ENCODE peak calls at places on chromosome 3, in eight cellular contexts. W, P, A, Z, E, S, L and I are unnamed samples.

GRCh38 chr3:61669676-61670299 is 108.4 kb downstream of the PTPRG start:
- DNase-seq in E (peak; percentile 3), S (no peak), Z (no peak), L (no peak), A (no peak), W (no peak), P (peak; percentile 34), I (peak; percentile 48)

GRCh38 chr3:164459526-164460151 is 618.7 kb downstream of the SI start:
- DNase-seq in A (peak; percentile 55), P (no peak), W (no peak), L (no peak), E (no peak), Z (no peak), S (no peak), I (no peak)

GRCh38 chr3:125116311-125117069 is 60.7 kb upstream of the HEG1 start:
- DNase-seq in P (no peak), L (no peak), Z (peak; percentile 77), W (no peak), S (no peak), E (peak; percentile 58), A (peak; percentile 84), I (no peak)

GRCh38 chr3:45462522-45463262 is 74.3 kb downstream of the LARS2 start:
- DNase-seq in Z (peak; percentile 21), P (no peak), S (no peak), L (no peak), E (peak; percentile 36), W (no peak), A (peak; percentile 58), I (peak; percentile 37)

GRCh38 chr3:106678657-106679390 is 698.4 kb upstream of the CCDC54 start:
- DNase-seq in E (no peak), Z (no peak), P (no peak), S (no peak), W (no peak), A (no peak), L (no peak), I (no peak)

GRCh38 chr3:15460891-15461524 is 33.6 kb downstream of the EAF1 start:
- DNase-seq in P (no peak), A (no peak), W (no peak), L (no peak), Z (no peak), S (no peak), E (peak; percentile 27), I (peak; percentile 7)

GRCh38 chr3:60933828-60934227 is 317.4 kb downstream of the FHIT start:
- DNase-seq in L (no peak), Z (no peak), P (no peak), W (no peak), A (no peak), E (no peak), S (no peak), I (no peak)

GRCh38 chr3:190155752-190156151 is 35.1 kb upstream of the P3H2 start:
- DNase-seq in Z (no peak), S (no peak), W (no peak), P (no peak), A (no peak), L (no peak), E (no peak), I (no peak)

GRCh38 chr3:124161453-124161852 is 169.5 kb upstream of the ROPN1 start:
- DNase-seq in A (no peak), Z (no peak), L (no peak), W (no peak), E (no peak), P (no peak), S (no peak), I (no peak)

GRCh38 chr3:169454823-169455222 is 208.7 kb downstream of the MECOM start:
- DNase-seq in W (no peak), P (no peak), Z (peak; percentile 59), A (peak; percentile 78), L (no peak), S (no peak), E (no peak), I (no peak)

GRCh38 chr3:14540209-14540575 is at the start of gene GRIP2:
- DNase-seq in L (no peak), Z (no peak), P (peak; percentile 61), A (no peak), W (no peak), S (no peak), E (no peak), I (no peak)

GRCh38 chr3:161915283-161915682 is 418.7 kb downstream of the OTOL1 start:
- DNase-seq in E (no peak), A (no peak), L (no peak), S (no peak), W (no peak), P (no peak), Z (no peak), I (no peak)

GRCh38 chr3:161920196-161920595 is 423.6 kb downstream of the OTOL1 start:
- DNase-seq in W (no peak), S (no peak), A (no peak), L (no peak), P (no peak), Z (no peak), E (no peak), I (no peak)

GRCh38 chr3:161913786-161914389 is 417.3 kb downstream of the OTOL1 start:
- DNase-seq in A (peak; percentile 76), Z (peak; percentile 71), E (no peak), S (no peak), W (no peak), P (no peak), L (no peak), I (no peak)

GRCh38 chr3:161914703-161915102 is 418.1 kb downstream of the OTOL1 start:
- DNase-seq in E (peak; percentile 10), W (peak; percentile 20), A (peak; percentile 89), L (no peak), P (peak; percentile 22), Z (peak; percentile 59), S (peak; percentile 59), I (no peak)
- TF ChIP-seq CTCF in E (peak; percentile 14), W (no peak), A (peak; percentile 84), L (no peak), P (peak; percentile 74), Z (peak; percentile 66), S (peak; percentile 49), I (no peak)

DNA sequence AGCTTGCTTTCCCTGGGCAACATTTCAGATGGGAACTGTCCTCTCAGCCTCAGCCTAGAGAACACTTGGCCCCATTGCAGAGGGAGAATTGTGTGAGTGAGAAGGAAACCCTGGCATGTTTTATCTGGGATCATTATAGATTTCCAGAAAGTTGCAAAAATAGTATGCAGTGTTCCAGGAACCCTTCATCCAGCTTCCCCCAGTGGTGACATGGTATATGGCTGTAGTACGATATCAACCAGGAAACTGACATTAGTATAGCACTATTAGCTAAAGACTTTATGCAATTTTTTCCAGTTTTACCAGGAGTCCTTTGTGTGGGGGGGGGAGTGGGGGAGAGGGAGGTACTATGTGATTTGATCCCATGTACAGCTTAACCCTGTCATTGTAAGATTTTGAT is 166.2 kb upstream of the KBTBD8 start:
- DNase-seq in S (no peak), Z (no peak), A (no peak), L (no peak), P (no peak), W (no peak), E (no peak), I (no peak)
- TF ChIP-seq CTCF in S (no peak), Z (no peak), A (no peak), L (no peak), P (no peak), W (no peak), E (no peak), I (no peak)

GRCh38 chr3:58433400-58434169 is at the start of gene PDHB:
- DNase-seq in P (peak; percentile 92), A (peak; percentile 89), W (peak; percentile 88), S (peak; percentile 89), E (peak; percentile 93), L (peak; percentile 95), Z (peak; percentile 86), I (peak; percentile 93)
- TF ChIP-seq CTCF in P (no peak), A (no peak), W (no peak), S (no peak), E (no peak), L (no peak), Z (no peak), I (peak; percentile 23)

DNA sequence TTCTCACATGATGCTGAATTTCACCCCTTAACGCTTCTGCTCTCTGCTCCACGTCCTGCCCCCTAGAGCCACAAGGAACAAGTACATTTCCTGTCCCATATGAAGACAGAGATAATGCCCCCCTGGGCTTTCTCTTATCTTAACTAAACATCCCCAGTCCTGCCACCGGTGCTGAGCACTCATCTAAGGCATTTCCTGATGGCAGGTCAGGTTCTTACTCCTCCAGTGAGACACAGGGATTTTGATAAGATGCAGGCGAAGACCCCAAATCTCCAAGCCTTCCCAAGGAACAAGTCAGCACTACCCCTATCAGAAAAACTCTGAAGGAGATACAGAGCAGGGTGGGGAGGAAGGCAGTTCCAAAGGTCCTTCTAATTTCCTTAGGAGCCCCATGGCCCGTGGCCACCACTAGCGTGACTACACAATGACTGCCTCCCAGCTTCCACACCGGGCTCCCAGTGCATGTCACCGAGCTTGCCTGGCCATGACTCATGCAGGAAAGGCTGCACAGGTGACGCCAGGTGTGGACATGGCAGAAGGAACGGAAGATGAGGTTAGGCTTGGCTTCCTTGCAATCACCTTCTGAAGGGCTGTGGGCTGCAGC is 152.9 kb downstream of the XXYLT1 start:
- DNase-seq in Z (peak; percentile 25), L (no peak), E (peak; percentile 39), A (peak; percentile 63), S (no peak), W (peak; percentile 33), P (no peak), I (no peak)
- TF ChIP-seq CTCF in Z (peak; percentile 38), L (peak; percentile 15), E (peak; percentile 24), A (peak; percentile 57), S (peak; percentile 13), W (peak; percentile 42), P (peak; percentile 39), I (peak; percentile 52)

DNA sequence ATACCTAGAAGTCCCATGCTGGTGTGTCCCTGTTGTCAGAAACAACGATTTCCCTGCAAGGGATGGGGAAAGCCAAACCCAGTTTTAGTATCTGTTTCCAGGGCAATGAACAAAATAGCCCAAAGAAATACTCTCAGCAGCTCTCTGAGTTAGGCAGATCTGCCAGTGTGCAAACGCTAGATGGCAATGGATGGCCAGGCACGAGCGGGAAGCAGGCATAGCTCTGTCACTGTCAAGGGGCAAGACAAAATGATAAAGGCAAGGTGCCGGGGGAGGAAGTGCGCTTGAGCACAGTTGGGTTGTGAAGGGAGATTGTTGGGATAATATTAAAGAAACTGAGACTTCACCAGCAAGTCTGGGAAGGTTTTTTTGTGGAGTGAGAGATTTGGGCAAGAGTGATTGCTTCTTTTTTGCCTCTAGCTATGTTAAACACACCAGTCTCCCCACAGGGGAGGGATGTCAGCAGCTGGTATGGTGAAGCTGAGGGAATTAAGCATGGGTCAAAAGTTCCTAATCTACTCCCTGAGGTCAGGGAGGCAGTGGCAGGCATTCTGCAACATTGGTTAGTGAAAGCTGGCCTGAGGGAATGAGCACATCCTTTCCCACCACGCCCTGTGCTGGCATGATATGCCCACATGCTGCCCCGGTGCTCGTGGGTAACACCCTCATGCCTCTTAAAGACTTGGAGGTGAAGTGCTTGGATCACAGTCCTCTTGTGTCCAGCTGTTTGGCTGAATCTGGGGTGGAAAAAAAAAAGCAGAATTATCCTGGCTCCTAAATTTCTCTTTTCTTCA is 117.6 kb downstream of the PDCD6IP start:
- DNase-seq in E (peak; percentile 66), W (no peak), P (no peak), Z (peak; percentile 28), L (no peak), S (peak; percentile 26), A (peak; percentile 60), I (peak; percentile 44)
- TF ChIP-seq CTCF in E (peak; percentile 47), W (no peak), P (peak; percentile 56), Z (peak; percentile 45), L (no peak), S (no peak), A (peak; percentile 68), I (peak; percentile 66)